ENCODE peak calls at places on chromosomes 6 and 20, in four cellular contexts. E is activated effector memory CD4-positive, alpha-beta T cell treated with Interleukin-2 at 50 U/mL for 16 hours; J is iPS-NIHi11; C is endothelial cell. U is an unnamed sample.

GRCh38 chr6:67141012-67141411 is 1434.0 kb upstream of the EYS start:
- DNase-seq in C (no peak), J (no peak), E (no peak), U (no peak)

GRCh38 chr20:47568019-47568418 is 66.3 kb downstream of the NCOA3 start:
- DNase-seq in E (no peak), C (no peak), J (no peak), U (no peak)

GRCh38 chr6:136945626-136946235 is 23.6 kb downstream of the SLC35D3 start:
- DNase-seq in E (no peak), C (no peak), J (no peak), U (no peak)

GRCh38 chr6:43742931-43743632 is 26.9 kb upstream of the VEGFA start:
- DNase-seq in E (no peak), J (no peak), C (no peak), U (no peak)

GRCh38 chr6:134636221-134636830 is 313.6 kb downstream of the ALDH8A1 start:
- DNase-seq in C (no peak), E (peak), J (no peak), U (no peak)

GRCh38 chr20:38764563-38765355 is 16.5 kb downstream of the ACTR5 start:
- DNase-seq in C (no peak), J (no peak), E (no peak), U (no peak)

GRCh38 chr6:138028893-138029292 is 78.3 kb downstream of the PERP start:
- DNase-seq in E (no peak), J (no peak), C (no peak), U (no peak)

GRCh38 chr6:154474636-154475428 is 35.7 kb downstream of the CNKSR3 start:
- DNase-seq in C (no peak), E (no peak), J (no peak), U (peak)

GRCh38 chr6:152993431-152993830 is 9.1 kb downstream of the MTRF1L start:
- DNase-seq in E (no peak), J (peak), C (no peak), U (no peak)

U was measured in ELF-1.